ENCODE peak calls at places on chromosomes 13 and 19, in ten cellular contexts. R is esophagus squamous epithelium, E is tibial nerve, M is Peyer's patch, Q is heart left ventricle, S is uterus, I is thyroid gland, A is right lobe of liver, P is A549, N is erythroblast. V is an unnamed sample.

GRCh38 chr13:32284927-32285632 is 30.1 kb downstream of the ZAR1L start:
- DNase-seq in R (no peak), E (peak), M (no peak), Q (peak), S (no peak), I (peak), A (peak), P (no peak), N (no peak), V (no peak)

GRCh38 chr13:76928456-76928855 is 19.9 kb upstream of the ACOD1 start:
- DNase-seq in R (no peak), E (no peak), M (no peak), Q (no peak), S (no peak), I (no peak), A (no peak), P (no peak), N (no peak), V (no peak)

GRCh38 chr13:21546372-21546771 is 57.6 kb downstream of the MICU2 start:
- DNase-seq in R (no peak), E (no peak), M (no peak), Q (no peak), S (no peak), I (no peak), A (no peak), P (no peak), N (no peak), V (no peak)

GRCh38 chr13:79374578-79374977 is 31.5 kb downstream of the RBM26 start:
- DNase-seq in R (no peak), E (no peak), M (no peak), Q (no peak), S (no peak), I (no peak), A (no peak), P (no peak), N (no peak), V (no peak)

GRCh38 chr13:93788456-93788855 is 561.8 kb downstream of the GPC6 start:
- DNase-seq in R (no peak), E (no peak), M (no peak), Q (no peak), S (no peak), I (no peak), A (no peak), P (no peak), N (no peak), V (no peak)

GRCh38 chr13:70237131-70237530 is 128.9 kb upstream of the KLHL1 start:
- DNase-seq in R (no peak), E (no peak), M (no peak), Q (no peak), S (no peak), I (no peak), A (no peak), P (no peak), N (no peak), V (no peak)

GRCh38 chr13:35857769-35858168 is 273.4 kb downstream of the DCLK1 start:
- DNase-seq in R (no peak), E (no peak), M (no peak), Q (no peak), S (no peak), I (no peak), A (no peak), P (no peak), N (no peak), V (no peak)

GRCh38 chr13:21812192-21812626 is 141.3 kb downstream of the FGF9 start:
- DNase-seq in R (no peak), E (no peak), M (no peak), Q (no peak), S (no peak), I (no peak), A (no peak), P (no peak), N (no peak), V (no peak)

GRCh38 chr19:49196527-49197240 is 39.1 kb downstream of the TRPM4 start:
- DNase-seq in R (no peak), E (no peak), M (no peak), Q (peak), S (peak), I (peak), A (no peak), P (no peak), N (no peak), V (no peak)

GRCh38 chr13:57878291-57878690 is 246.7 kb downstream of the PCDH17 start:
- DNase-seq in R (no peak), E (no peak), M (no peak), Q (no peak), S (no peak), I (no peak), A (no peak), P (no peak), N (no peak), V (no peak)

GRCh38 chr13:99751517-99752199 is 219.9 kb downstream of the ZIC5 start:
- DNase-seq in R (no peak), E (no peak), M (peak), Q (no peak), S (no peak), I (no peak), A (peak), P (no peak), N (no peak), V (no peak)

GRCh38 chr19:18291590-18292459 is 10.4 kb upstream of the JUND start:
- DNase-seq in R (peak), E (peak), M (peak), Q (peak), S (peak), I (peak), A (peak), P (peak), N (no peak), V (peak)

GRCh38 chr13:26037302-26037701 is 14.5 kb downstream of the SHISA2 start:
- DNase-seq in R (no peak), E (no peak), M (no peak), Q (no peak), S (no peak), I (peak), A (no peak), P (peak), N (peak), V (no peak)

DNA sequence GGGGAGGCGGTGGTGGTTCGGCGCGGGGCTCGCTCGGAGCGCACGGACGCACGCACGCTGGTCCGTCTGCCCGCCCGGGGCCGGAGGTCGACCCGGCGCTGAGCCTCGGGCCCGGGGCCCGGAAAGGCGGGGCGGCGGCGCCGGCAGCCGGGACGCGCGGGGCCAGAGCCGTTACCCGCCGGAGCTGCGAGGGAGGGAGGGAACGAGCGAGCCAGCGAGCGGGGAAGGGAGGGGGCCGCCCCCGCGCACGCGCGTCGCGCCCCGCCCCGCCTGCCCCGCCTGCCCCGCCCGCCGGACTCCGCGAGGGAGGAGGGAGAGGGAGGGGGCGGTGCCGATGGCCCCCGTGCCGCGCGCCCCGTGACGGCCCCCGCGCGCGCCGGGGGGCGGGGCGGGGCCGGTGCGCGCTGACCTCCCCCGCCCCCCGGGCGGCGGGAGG is 15.0 kb downstream of the CIC start:
- DNase-seq in R (no peak), E (peak), M (peak), Q (peak), S (peak), I (peak), A (peak), P (peak), N (peak), V (peak)
- TF ChIP-seq POLR2A in R (no peak), E (peak), M (peak), Q (no peak), S (peak), I (peak), A (peak), P (peak), N (no peak), V (peak)

DNA sequence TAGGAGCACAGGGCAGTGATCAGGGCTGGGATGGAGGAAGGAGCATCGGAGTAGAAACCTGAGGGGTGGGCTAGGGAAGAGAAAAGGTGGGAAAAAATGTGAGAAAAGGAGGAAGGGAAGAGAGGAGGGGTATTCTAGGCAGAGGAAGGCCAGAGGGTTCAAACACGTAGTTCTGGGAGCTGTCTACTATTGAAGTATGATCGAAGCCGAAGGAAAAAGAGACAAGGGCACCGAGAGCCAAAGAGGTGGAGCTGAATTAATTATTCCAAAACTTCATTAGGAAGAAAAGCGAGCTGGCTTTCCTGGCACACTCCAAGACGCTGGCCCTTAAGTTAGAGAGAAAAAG is 7.8 kb downstream of the DLL3 start:
- DNase-seq in R (no peak), E (no peak), M (no peak), Q (no peak), S (no peak), I (no peak), A (no peak), P (no peak), N (no peak), V (no peak)
- TF ChIP-seq POLR2A in R (no peak), E (no peak), M (no peak), Q (no peak), S (no peak), I (no peak), A (no peak), P (no peak), N (no peak), V (no peak)

GRCh38 chr13:33377825-33378224 is 92.3 kb upstream of the STARD13 start:
- DNase-seq in R (no peak), E (no peak), M (no peak), Q (no peak), S (no peak), I (no peak), A (no peak), P (no peak), N (no peak), V (no peak)

GRCh38 chr13:33375421-33375820 is 89.9 kb upstream of the STARD13 start:
- DNase-seq in R (no peak), E (no peak), M (no peak), Q (no peak), S (no peak), I (no peak), A (no peak), P (no peak), N (no peak), V (no peak)

GRCh38 chr13:33372251-33372919 is 86.8 kb upstream of the STARD13 start:
- DNase-seq in R (no peak), E (no peak), M (no peak), Q (no peak), S (no peak), I (no peak), A (no peak), P (no peak), N (no peak), V (no peak)

GRCh38 chr13:33376212-33376611 is 90.7 kb upstream of the STARD13 start:
- DNase-seq in R (no peak), E (no peak), M (no peak), Q (no peak), S (no peak), I (no peak), A (no peak), P (no peak), N (no peak), V (no peak)

GRCh38 chr13:33373624-33374023 is 88.1 kb upstream of the STARD13 start:
- DNase-seq in R (no peak), E (no peak), M (no peak), Q (no peak), S (no peak), I (no peak), A (no peak), P (no peak), N (no peak), V (no peak)
- TF ChIP-seq POLR2A in R (no peak), E (no peak), M (no peak), Q (no peak), S (no peak), I (no peak), A (no peak), P (no peak), N (no peak), V (no peak)

GRCh38 chr19:7701654-7702457 is at the start of gene FCER2:
- DNase-seq in R (no peak), E (no peak), M (peak), Q (no peak), S (no peak), I (no peak), A (no peak), P (no peak), N (no peak), V (no peak)
- TF ChIP-seq POLR2A in R (no peak), E (no peak), M (no peak), Q (no peak), S (no peak), I (no peak), A (no peak), P (no peak), N (no peak), V (no peak)

GRCh38 chr19:2544576-2545415 is 68.9 kb downstream of the GADD45B start:
- DNase-seq in R (no peak), E (no peak), M (no peak), Q (no peak), S (no peak), I (no peak), A (no peak), P (no peak), N (no peak), V (no peak)

GRCh38 chr19:2548966-2549365 is 73.0 kb downstream of the GADD45B start:
- DNase-seq in R (no peak), E (no peak), M (no peak), Q (no peak), S (no peak), I (no peak), A (no peak), P (no peak), N (no peak), V (no peak)

GRCh38 chr19:2547721-2548120 is 71.8 kb downstream of the GADD45B start:
- DNase-seq in R (no peak), E (no peak), M (no peak), Q (no peak), S (no peak), I (no peak), A (no peak), P (no peak), N (no peak), V (no peak)

GRCh38 chr19:2547033-2547680 is 71.2 kb downstream of the GADD45B start:
- DNase-seq in R (no peak), E (no peak), M (no peak), Q (no peak), S (no peak), I (no peak), A (no peak), P (no peak), N (no peak), V (no peak)

DNA sequence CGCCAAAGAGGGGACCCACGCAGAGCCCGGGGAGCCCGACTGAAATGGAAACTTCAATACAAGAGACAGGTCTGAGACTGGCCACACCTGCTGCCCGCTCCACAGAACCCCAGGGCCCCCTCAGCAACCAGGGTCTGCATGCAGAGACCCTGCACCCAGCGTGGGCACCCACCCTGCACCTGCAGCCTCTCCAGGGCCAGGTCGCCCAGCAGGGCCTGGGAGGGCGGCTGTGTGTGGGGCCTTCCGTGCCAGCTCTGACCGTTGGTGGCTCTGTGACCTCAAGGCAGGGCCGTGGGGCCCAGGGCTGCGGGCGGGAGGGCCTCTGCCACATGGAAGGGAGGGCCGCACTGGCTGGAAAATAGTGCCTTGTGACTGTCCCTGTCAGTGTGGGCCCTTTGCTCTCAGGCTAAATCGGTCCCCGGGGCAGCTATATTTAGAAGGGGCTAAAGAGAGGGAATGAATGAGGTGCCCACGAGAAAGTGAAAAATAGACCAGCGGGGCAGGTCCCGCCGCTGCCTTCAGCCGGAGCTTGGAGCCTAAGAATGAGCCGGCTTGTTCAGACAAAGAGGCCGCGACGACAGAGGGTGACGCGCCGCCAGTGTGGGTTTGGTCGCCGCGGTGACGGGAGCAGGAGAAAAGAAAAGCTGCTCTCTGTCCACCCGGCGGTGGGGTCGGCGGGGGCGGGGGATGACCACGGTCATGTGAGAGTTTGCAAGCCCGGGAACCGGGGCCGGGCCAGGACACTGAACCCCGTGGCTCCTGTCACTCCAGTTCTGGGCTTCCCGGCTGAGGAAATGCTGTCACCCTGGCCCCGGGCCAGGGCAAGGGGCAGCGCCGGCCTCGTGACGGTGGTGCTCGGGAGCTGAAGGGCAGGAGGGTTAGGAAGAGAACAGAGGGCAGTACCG is 70.5 kb downstream of the GADD45B start:
- DNase-seq in R (no peak), E (peak), M (peak), Q (peak), S (peak), I (peak), A (peak), P (no peak), N (peak), V (no peak)
- TF ChIP-seq POLR2A in R (no peak), E (no peak), M (no peak), Q (no peak), S (no peak), I (no peak), A (peak), P (no peak), N (no peak), V (no peak)

DNA sequence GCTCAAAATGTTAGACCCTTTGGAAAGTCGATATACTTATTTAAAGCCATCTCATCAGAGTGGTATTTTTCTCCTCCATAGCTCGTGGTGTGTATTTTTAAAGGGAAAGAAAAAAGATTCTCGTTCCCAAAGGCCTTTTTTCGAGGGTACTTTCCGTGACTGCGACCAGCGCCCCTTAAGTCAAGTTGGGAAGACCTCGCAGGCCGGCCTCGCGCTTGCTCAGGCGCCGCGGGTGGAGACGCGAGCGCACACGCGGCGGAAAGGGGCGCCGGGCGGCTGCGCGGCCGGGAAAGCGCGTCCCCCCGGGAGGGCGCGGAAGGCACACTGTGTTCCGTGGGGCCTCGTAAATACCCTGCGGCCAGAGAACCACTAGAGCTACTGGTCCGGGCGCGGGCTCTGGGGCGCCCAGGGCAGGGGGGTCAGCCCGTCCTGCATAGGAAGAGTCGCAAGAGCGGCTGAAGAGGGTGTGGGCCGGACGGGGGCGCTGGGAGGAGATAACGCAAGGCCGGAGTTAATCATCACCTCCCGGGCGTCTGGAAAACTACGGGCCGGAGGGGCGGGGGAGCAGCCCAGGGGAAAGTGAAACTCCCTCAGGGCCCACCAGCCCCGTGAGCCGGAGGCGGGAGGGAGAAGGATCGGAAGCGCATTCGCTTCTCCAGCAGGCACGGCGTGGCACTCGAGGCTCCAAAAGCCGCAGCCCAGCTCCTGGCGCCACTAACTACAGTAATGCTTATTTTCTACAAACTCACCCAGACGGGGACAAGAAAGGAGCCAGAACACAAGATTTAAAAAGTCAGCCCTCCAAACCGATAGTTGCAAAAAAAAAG is 1.2 kb upstream of the WBP4 start:
- DNase-seq in R (peak), E (peak), M (peak), Q (peak), S (peak), I (peak), A (peak), P (peak), N (peak), V (peak)
- TF ChIP-seq POLR2A in R (no peak), E (peak), M (peak), Q (no peak), S (peak), I (no peak), A (peak), P (peak), N (peak), V (peak)

GRCh38 chr19:1401889-1402217 is 511 bp upstream of the GAMT start:
- DNase-seq in R (no peak), E (no peak), M (no peak), Q (no peak), S (no peak), I (no peak), A (no peak), P (no peak), N (no peak), V (no peak)

GRCh38 chr19:1401138-1401888 is at the start of gene GAMT:
- DNase-seq in R (no peak), E (no peak), M (peak), Q (no peak), S (no peak), I (peak), A (peak), P (no peak), N (peak), V (no peak)

GRCh38 chr19:1399079-1399478 is 2.3 kb downstream of the GAMT start:
- DNase-seq in R (no peak), E (no peak), M (no peak), Q (no peak), S (no peak), I (no peak), A (no peak), P (no peak), N (no peak), V (no peak)

GRCh38 chr19:1399745-1400144 is 1.6 kb downstream of the GAMT start:
- DNase-seq in R (no peak), E (no peak), M (no peak), Q (no peak), S (no peak), I (no peak), A (peak), P (no peak), N (no peak), V (no peak)

GRCh38 chr19:1400281-1401137 is 833 bp downstream of the GAMT start:
- DNase-seq in R (no peak), E (no peak), M (no peak), Q (peak), S (no peak), I (peak), A (peak), P (peak), N (no peak), V (no peak)
- TF ChIP-seq POLR2A in R (no peak), E (no peak), M (no peak), Q (no peak), S (no peak), I (no peak), A (peak), P (peak), N (no peak), V (no peak)

GRCh38 chr19:2905918-2906519 is 5.3 kb downstream of the ZNF57 start:
- DNase-seq in R (no peak), E (no peak), M (peak), Q (no peak), S (no peak), I (no peak), A (no peak), P (no peak), N (no peak), V (no peak)

GRCh38 chr19:2902590-2903218 is 2.0 kb downstream of the ZNF57 start:
- DNase-seq in R (no peak), E (no peak), M (no peak), Q (no peak), S (no peak), I (no peak), A (no peak), P (no peak), N (no peak), V (no peak)

GRCh38 chr19:2896694-2897093 is 4.0 kb upstream of the ZNF57 start:
- DNase-seq in R (no peak), E (no peak), M (no peak), Q (no peak), S (no peak), I (no peak), A (no peak), P (no peak), N (no peak), V (no peak)

GRCh38 chr19:2900296-2901252 is at the start of gene ZNF57:
- DNase-seq in R (peak), E (peak), M (peak), Q (peak), S (peak), I (peak), A (peak), P (peak), N (peak), V (peak)
- TF ChIP-seq POLR2A in R (no peak), E (no peak), M (peak), Q (no peak), S (peak), I (no peak), A (peak), P (peak), N (peak), V (peak)

V was measured in H54.